ENCODE peak calls at places on chromosomes 7 and 10, in four cellular contexts. R is GM12878, M is WTC11, Y is K562. I is an unnamed sample.

GRCh38 chr10:19832624-19833507 is 16.6 kb downstream of the PLXDC2 start:
- DNase-seq in Y (no peak), M (peak), R (no peak), I (no peak)

GRCh38 chr7:157276091-157276561 is 60.7 kb upstream of the DNAJB6 start:
- DNase-seq in M (peak), R (no peak), Y (peak), I (no peak)

GRCh38 chr7:4945949-4946348 is 13.0 kb downstream of the MMD2 start:
- DNase-seq in Y (no peak), M (no peak), R (no peak), I (no peak)

GRCh38 chr10:13915710-13916109 is 328.9 kb downstream of the PRPF18 start:
- DNase-seq in Y (no peak), R (no peak), M (no peak), I (peak)

GRCh38 chr7:98398567-98399372 is 2.1 kb downstream of the BAIAP2L1 start:
- DNase-seq in R (no peak), Y (no peak), M (no peak), I (no peak)

GRCh38 chr10:31647861-31648260 is 280.8 kb downstream of the ARHGAP12 start:
- DNase-seq in M (no peak), R (no peak), Y (no peak), I (no peak)

GRCh38 chr7:68476966-68477365 is 1121.3 kb upstream of the AUTS2 start:
- DNase-seq in Y (no peak), R (no peak), M (no peak), I (no peak)

GRCh38 chr7:131130324-131130723 is 197.4 kb upstream of the MKLN1 start:
- DNase-seq in M (no peak), Y (no peak), R (no peak), I (no peak)

GRCh38 chr10:21530616-21531015 is 3.4 kb upstream of the MLLT10 start:
- DNase-seq in R (no peak), Y (no peak), M (no peak), I (no peak)

GRCh38 chr7:97215556-97215955 is 98.1 kb downstream of the SDHAF3 start:
- DNase-seq in Y (peak), R (no peak), M (peak), I (no peak)

GRCh38 chr10:93566435-93567276 is at the start of gene FFAR4:
- DNase-seq in M (peak), R (no peak), Y (no peak), I (no peak)

GRCh38 chr10:33335800-33336605 is 1.5 kb upstream of the NRP1 start:
- DNase-seq in Y (no peak), R (no peak), M (peak), I (no peak)

GRCh38 chr7:112572669-112573301 is 92.0 kb downstream of the LSMEM1 start:
- DNase-seq in R (no peak), Y (no peak), M (no peak), I (peak)

GRCh38 chr7:154409703-154410311 is 357.6 kb downstream of the DPP6 start:
- DNase-seq in M (no peak), R (no peak), Y (peak), I (peak)

GRCh38 chr7:140501941-140502340 is 22.6 kb upstream of the MKRN1 start:
- DNase-seq in R (no peak), M (no peak), Y (no peak), I (no peak)

GRCh38 chr7:117808273-117808868 is 64.9 kb downstream of the CTTNBP2 start:
- DNase-seq in Y (no peak), R (no peak), M (peak), I (no peak)

GRCh38 chr10:89414879-89415821 is 782 bp downstream of the IFIT5 start:
- DNase-seq in Y (no peak), M (peak), R (no peak), I (no peak)

GRCh38 chr7:15015545-15016314 is 113.2 kb upstream of the DGKB start:
- DNase-seq in M (peak), R (peak), Y (peak), I (peak)

GRCh38 chr7:130891254-130892094 is 157.5 kb upstream of the KLF14 start:
- DNase-seq in Y (no peak), M (no peak), R (no peak), I (no peak)

GRCh38 chr10:10489765-10490164 is 527.9 kb upstream of the CELF2 start:
- DNase-seq in M (no peak), Y (no peak), R (no peak), I (no peak)

GRCh38 chr7:39838326-39838725 is 111.7 kb upstream of the CDK13 start:
- DNase-seq in M (no peak), Y (no peak), R (no peak), I (no peak)

GRCh38 chr10:19250542-19250941 is 201.9 kb downstream of the MALRD1 start:
- DNase-seq in M (no peak), R (no peak), Y (no peak), I (no peak)

GRCh38 chr10:84654671-84655070 is 326.3 kb downstream of the CCSER2 start:
- DNase-seq in R (peak), Y (no peak), M (no peak), I (no peak)

GRCh38 chr10:90051474-90051873 is 350.1 kb downstream of the KIF20B start:
- DNase-seq in R (peak), Y (no peak), M (no peak), I (no peak)

GRCh38 chr10:3020311-3020710 is 47.0 kb upstream of the PFKP start:
- DNase-seq in M (no peak), Y (no peak), R (no peak), I (no peak)

GRCh38 chr7:15131661-15132060 is 229.1 kb upstream of the DGKB start:
- DNase-seq in M (no peak), R (no peak), Y (no peak), I (no peak)

GRCh38 chr7:41655470-41655869 is 47.4 kb downstream of the INHBA start:
- DNase-seq in R (no peak), Y (no peak), M (no peak), I (no peak)

GRCh38 chr10:43237631-43238446 is 29.0 kb downstream of the RASGEF1A start:
- DNase-seq in Y (no peak), M (peak), R (no peak), I (no peak)

GRCh38 chr7:85897967-85898366 is 711.1 kb upstream of the SEMA3D start:
- DNase-seq in M (no peak), Y (no peak), R (no peak), I (no peak)

GRCh38 chr7:46446151-46446550 is 525.1 kb upstream of the IGFBP3 start:
- DNase-seq in R (no peak), Y (no peak), M (no peak), I (no peak)

GRCh38 chr7:46449743-46450142 is 528.7 kb upstream of the IGFBP3 start:
- DNase-seq in R (no peak), M (no peak), Y (no peak), I (no peak)

GRCh38 chr7:46440186-46440585 is 519.1 kb upstream of the IGFBP3 start:
- DNase-seq in M (no peak), R (no peak), Y (no peak), I (no peak)

GRCh38 chr7:46448478-46448877 is 527.4 kb upstream of the IGFBP3 start:
- DNase-seq in R (no peak), M (no peak), Y (no peak), I (no peak)

GRCh38 chr7:46444266-46444665 is 523.2 kb upstream of the IGFBP3 start:
- DNase-seq in M (no peak), Y (no peak), R (no peak), I (no peak)
- TF ChIP-seq TCF7 in M (no peak), Y (no peak), R (no peak), I (no peak)

GRCh38 chr10:5945561-5946418 is 31.6 kb downstream of the IL15RA start:
- DNase-seq in Y (no peak), R (no peak), M (no peak), I (peak)
- TF ChIP-seq TCF7 in Y (no peak), R (no peak), M (no peak), I (no peak)

DNA sequence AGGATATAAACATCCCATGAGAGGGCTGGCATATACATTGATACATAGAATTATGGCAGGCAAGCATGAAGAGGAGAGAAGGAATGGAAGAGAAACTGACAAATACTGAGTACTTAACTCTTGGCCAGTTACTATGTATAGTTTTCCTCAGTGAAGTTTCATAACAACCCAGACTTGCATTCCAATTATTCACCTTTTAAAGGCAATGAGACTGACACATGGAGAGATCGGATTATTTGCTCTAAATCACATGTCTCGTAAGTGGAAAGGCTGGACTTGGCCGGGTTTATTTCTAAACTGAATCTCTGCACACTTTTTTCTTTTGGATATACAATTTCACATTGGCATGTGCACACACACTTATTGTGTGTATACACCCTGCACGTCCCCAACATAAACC is 548.3 kb downstream of the PHTF2 start:
- DNase-seq in R (no peak), Y (no peak), M (no peak), I (no peak)
- TF ChIP-seq TCF7 in R (no peak), Y (no peak), M (no peak), I (no peak)

GRCh38 chr10:1316107-1316805 is 260.1 kb downstream of the WDR37 start:
- DNase-seq in M (no peak), R (no peak), Y (no peak), I (no peak)
- TF ChIP-seq TCF7 in M (no peak), R (no peak), Y (no peak), I (no peak)

DNA sequence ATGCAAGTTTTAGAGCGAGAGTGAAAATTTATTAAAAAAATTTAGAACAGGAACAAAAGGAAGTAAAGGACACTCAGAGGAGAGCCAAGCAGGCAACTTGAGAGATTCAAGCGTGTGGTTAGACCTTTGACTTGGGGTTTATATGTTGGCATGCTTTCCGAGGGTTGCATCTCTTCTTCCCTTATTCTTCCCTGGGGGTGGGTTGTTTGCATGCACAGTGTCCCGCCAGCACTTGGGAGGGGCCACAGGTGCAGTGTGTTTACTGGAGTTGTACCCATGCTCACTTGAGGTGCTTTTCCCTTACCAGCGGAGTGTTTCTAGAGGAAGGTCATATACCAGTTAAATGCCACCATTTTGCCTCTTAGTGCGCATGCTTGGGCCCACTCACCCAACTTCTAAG is 96.3 kb downstream of the CHN2 start:
- DNase-seq in M (no peak), R (no peak), Y (no peak), I (no peak)
- TF ChIP-seq TCF7 in M (no peak), R (no peak), Y (no peak), I (no peak)

GRCh38 chr10:78764846-78765430 is 303.8 kb upstream of the ZMIZ1 start:
- DNase-seq in Y (no peak), M (no peak), R (no peak), I (no peak)
- TF ChIP-seq TCF7 in Y (no peak), M (no peak), R (no peak), I (no peak)

DNA sequence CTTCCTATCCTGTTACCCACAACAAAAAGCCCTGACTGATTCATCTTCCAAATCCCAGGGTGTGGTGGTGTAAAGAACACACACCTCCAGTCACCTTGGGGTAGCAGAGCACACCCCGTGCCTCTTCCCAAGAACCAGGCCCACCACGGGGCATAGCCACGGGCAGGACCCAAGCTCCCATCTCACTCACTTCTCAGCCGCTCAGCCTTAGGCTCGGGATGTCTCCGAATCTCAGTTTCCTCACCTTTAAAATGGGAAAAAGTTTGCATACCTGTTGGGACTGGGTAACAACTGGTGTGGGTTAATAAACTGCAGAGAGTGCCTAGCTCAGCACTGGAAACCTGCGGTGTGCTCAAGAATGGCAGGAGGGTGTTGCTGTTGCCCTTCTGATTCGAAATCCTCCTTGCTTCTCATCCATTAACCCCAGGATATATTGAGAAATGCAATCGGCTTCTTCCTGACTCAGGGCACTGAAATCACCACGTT is 138.9 kb downstream of the FGFR2 start:
- DNase-seq in Y (no peak), R (no peak), M (no peak), I (no peak)
- TF ChIP-seq TCF7 in Y (no peak), R (no peak), M (no peak), I (no peak)